ENCODE peak calls at places on chromosomes 3 and 15, in seven cellular contexts. M is foreskin fibroblast, W is ovary, H is neural progenitor cell, D is HuH-7, J is T-helper 2 cell, Q is astrocyte. R is an unnamed sample.

GRCh38 chr15:25238126-25238525 is 200.7 kb downstream of the UBE3A start:
- DNase-seq in Q (no peak), W (no peak), D (no peak), M (no peak), J (no peak), H (no peak), R (no peak)

GRCh38 chr15:94791516-94791915 is 560.2 kb downstream of the MCTP2 start:
- DNase-seq in H (no peak), M (no peak), Q (no peak), W (no peak), D (no peak), J (no peak), R (no peak)

GRCh38 chr15:63605816-63606215 is 8.6 kb downstream of the FBXL22 start:
- DNase-seq in W (no peak), J (peak), H (no peak), D (no peak), M (no peak), Q (no peak), R (no peak)

GRCh38 chr3:33096103-33096868 is 660 bp downstream of the GLB1 start:
- DNase-seq in D (no peak), Q (peak), H (peak), W (peak), M (peak), J (peak), R (peak)

GRCh38 chr15:45522179-45522930 is at the start of gene SLC30A4:
- DNase-seq in Q (peak), H (peak), W (peak), M (peak), J (peak), D (peak), R (peak)

GRCh38 chr3:168424059-168424765 is 328.5 kb upstream of the GOLIM4 start:
- DNase-seq in Q (peak), J (no peak), M (peak), D (no peak), H (no peak), W (no peak), R (no peak)

GRCh38 chr3:116034071-116034470 is 410.8 kb downstream of the GAP43 start:
- DNase-seq in J (no peak), D (no peak), M (no peak), Q (no peak), W (no peak), H (no peak), R (no peak)

GRCh38 chr3:85790445-85791030 is 831.7 kb downstream of the CADM2 start:
- DNase-seq in J (no peak), M (no peak), W (no peak), Q (no peak), D (no peak), H (peak), R (no peak)

GRCh38 chr15:92801412-92801773 is 98.7 kb upstream of the CHD2 start:
- DNase-seq in Q (peak), J (no peak), D (no peak), M (peak), H (no peak), W (no peak), R (no peak)

GRCh38 chr3:123069021-123069381 is 2.2 kb downstream of the PDIA5 start:
- DNase-seq in H (no peak), W (no peak), Q (no peak), D (no peak), M (no peak), J (no peak), R (no peak)

GRCh38 chr15:101381671-101382212 is 86.7 kb upstream of the SNRPA1 start:
- DNase-seq in D (no peak), H (no peak), W (no peak), J (no peak), Q (no peak), M (no peak), R (no peak)

GRCh38 chr3:141812586-141812985 is 49.4 kb downstream of the GRK7 start:
- DNase-seq in D (no peak), J (no peak), M (no peak), W (no peak), H (no peak), Q (no peak), R (no peak)

GRCh38 chr15:39455502-39455991 is 125.3 kb upstream of the THBS1 start:
- DNase-seq in Q (peak), D (no peak), H (no peak), M (peak), W (no peak), J (no peak), R (no peak)

GRCh38 chr3:160577551-160578195 is 12.3 kb upstream of the KPNA4 start:
- DNase-seq in W (no peak), J (no peak), H (peak), M (peak), D (peak), Q (peak), R (no peak)

GRCh38 chr3:38281895-38282686 is at the start of gene SLC22A14:
- DNase-seq in H (peak), M (no peak), W (no peak), Q (no peak), D (peak), J (no peak), R (no peak)

GRCh38 chr15:27639595-27639994 is 459.5 kb downstream of the OCA2 start:
- DNase-seq in M (no peak), J (no peak), H (no peak), W (no peak), D (no peak), Q (no peak), R (no peak)

GRCh38 chr15:95603802-95604201 is 726.7 kb upstream of the NR2F2 start:
- DNase-seq in J (no peak), M (peak), Q (no peak), W (no peak), D (no peak), H (no peak), R (no peak)

GRCh38 chr15:59160880-59161593 is 45.6 kb upstream of the LDHAL6B start:
- DNase-seq in M (peak), H (peak), Q (no peak), D (peak), J (no peak), W (no peak), R (no peak)

GRCh38 chr3:24435581-24435980 is 59.1 kb downstream of the THRB start:
- DNase-seq in Q (no peak), D (no peak), H (no peak), W (no peak), M (no peak), J (no peak), R (no peak)

GRCh38 chr15:25899870-25900269 is 36.7 kb upstream of the ATP10A start:
- DNase-seq in Q (no peak), M (peak), J (no peak), W (no peak), H (no peak), D (no peak), R (no peak)

GRCh38 chr15:60526127-60526616 is 47.2 kb upstream of the ICE2 start:
- DNase-seq in M (no peak), D (no peak), Q (no peak), J (peak), W (no peak), H (no peak), R (no peak)

GRCh38 chr15:73882761-73883419 is 9.5 kb downstream of the TBC1D21 start:
- DNase-seq in M (no peak), D (no peak), H (no peak), J (no peak), W (no peak), Q (no peak), R (no peak)

GRCh38 chr3:39141211-39141995 is 12.0 kb downstream of the CSRNP1 start:
- DNase-seq in W (peak), D (no peak), J (no peak), Q (peak), M (peak), H (no peak), R (no peak)

GRCh38 chr3:56801151-56801596 is 575 bp downstream of the ARHGEF3 start:
- DNase-seq in D (no peak), J (peak), H (no peak), Q (no peak), M (peak), W (no peak), R (no peak)

GRCh38 chr3:31010491-31010890 is 116.0 kb upstream of the GADL1 start:
- DNase-seq in D (no peak), Q (peak), W (no peak), M (peak), H (no peak), J (no peak), R (no peak)

GRCh38 chr3:47008258-47008671 is 28.8 kb downstream of the NBEAL2 start:
- DNase-seq in Q (no peak), M (no peak), J (no peak), D (no peak), W (peak), H (no peak), R (no peak)

GRCh38 chr15:78715930-78716329 is 74.9 kb upstream of the CHRNB4 start:
- DNase-seq in W (no peak), H (no peak), Q (peak), J (no peak), D (no peak), M (peak), R (no peak)

GRCh38 chr3:47113669-47114365 is 50.1 kb downstream of the SETD2 start:
- DNase-seq in W (no peak), Q (peak), J (no peak), H (no peak), M (peak), D (no peak), R (no peak)

GRCh38 chr15:32747886-32748285 is 30.1 kb downstream of the GREM1 start:
- DNase-seq in H (no peak), D (no peak), J (no peak), W (no peak), M (peak), Q (peak), R (no peak)

GRCh38 chr15:78103406-78104118 is 11.2 kb downstream of the SH2D7 start:
- DNase-seq in J (peak), D (no peak), H (no peak), W (no peak), M (no peak), Q (no peak), R (peak)

GRCh38 chr3:43146599-43146998 is 40.7 kb upstream of the POMGNT2 start:
- DNase-seq in M (no peak), J (no peak), W (no peak), H (no peak), D (no peak), Q (no peak), R (no peak)

GRCh38 chr3:172324591-172325203 is 123.6 kb downstream of the GHSR start:
- DNase-seq in M (no peak), J (no peak), D (no peak), Q (no peak), W (peak), H (no peak), R (no peak)

GRCh38 chr3:27312044-27312668 is 57.0 kb downstream of the NEK10 start:
- DNase-seq in J (peak), W (no peak), D (peak), M (peak), Q (peak), H (peak), R (no peak)

GRCh38 chr15:78320173-78320572 is 20.0 kb upstream of the CRABP1 start:
- DNase-seq in J (no peak), M (no peak), Q (no peak), H (no peak), D (no peak), W (no peak), R (no peak)

GRCh38 chr15:83365370-83365938 is 81.0 kb upstream of the BNC1 start:
- DNase-seq in Q (peak), J (no peak), D (no peak), H (peak), W (no peak), M (peak), R (no peak)